ENCODE peak calls at places on chromosomes 1 and 21, in ten cellular contexts. One of them, this sample, is unnamed.

GRCh38 chr1:152186556-152187285 is 27.7 kb upstream of the RPTN start:
- DNase-seq in neural progenitor cell: no peak
- DNase-seq in ovary: no peak
- DNase-seq in GM20000: no peak
- DNase-seq in hepatocyte: no peak
- DNase-seq in mucosa of descending colon: no peak
- DNase-seq in neural crest cell: no peak
- DNase-seq in fibroblast of mammary gland: no peak
- DNase-seq in fibroblast of the aortic adventitia: peak
- DNase-seq in Peyer's patch: no peak
- DNase-seq in this sample: no peak

GRCh38 chr1:222242492-222242891 is 305.4 kb downstream of the HHIPL2 start:
- DNase-seq in ovary: no peak
- DNase-seq in mucosa of descending colon: no peak
- DNase-seq in neural crest cell: no peak
- DNase-seq in neural progenitor cell: no peak
- DNase-seq in fibroblast of the aortic adventitia: no peak
- DNase-seq in fibroblast of mammary gland: no peak
- DNase-seq in GM20000: no peak
- DNase-seq in hepatocyte: no peak
- DNase-seq in Peyer's patch: no peak
- DNase-seq in this sample: no peak

GRCh38 chr21:21807598-21807903 is 809.3 kb downstream of the NCAM2 start:
- DNase-seq in Peyer's patch: no peak
- DNase-seq in fibroblast of the aortic adventitia: no peak
- DNase-seq in fibroblast of mammary gland: peak
- DNase-seq in mucosa of descending colon: no peak
- DNase-seq in GM20000: no peak
- DNase-seq in hepatocyte: no peak
- DNase-seq in neural progenitor cell: no peak
- DNase-seq in neural crest cell: no peak
- DNase-seq in ovary: no peak
- DNase-seq in this sample: no peak

GRCh38 chr1:154624756-154625643 is 17.0 kb upstream of the ADAR start:
- DNase-seq in ovary: no peak
- DNase-seq in fibroblast of mammary gland: peak
- DNase-seq in neural crest cell: no peak
- DNase-seq in Peyer's patch: no peak
- DNase-seq in neural progenitor cell: no peak
- DNase-seq in hepatocyte: no peak
- DNase-seq in mucosa of descending colon: no peak
- DNase-seq in GM20000: no peak
- DNase-seq in fibroblast of the aortic adventitia: peak
- DNase-seq in this sample: no peak

GRCh38 chr1:81604982-81605381 is 195.8 kb upstream of the ADGRL2 start:
- DNase-seq in hepatocyte: no peak
- DNase-seq in fibroblast of mammary gland: no peak
- DNase-seq in neural crest cell: no peak
- DNase-seq in mucosa of descending colon: no peak
- DNase-seq in fibroblast of the aortic adventitia: no peak
- DNase-seq in Peyer's patch: no peak
- DNase-seq in ovary: no peak
- DNase-seq in neural progenitor cell: no peak
- DNase-seq in GM20000: no peak
- DNase-seq in this sample: no peak

GRCh38 chr1:13706058-13706457 is 6.1 kb downstream of the PRDM2 start:
- DNase-seq in GM20000: no peak
- DNase-seq in Peyer's patch: no peak
- DNase-seq in fibroblast of mammary gland: no peak
- DNase-seq in fibroblast of the aortic adventitia: no peak
- DNase-seq in neural crest cell: no peak
- DNase-seq in neural progenitor cell: no peak
- DNase-seq in mucosa of descending colon: no peak
- DNase-seq in hepatocyte: no peak
- DNase-seq in ovary: no peak
- DNase-seq in this sample: no peak

GRCh38 chr21:16046625-16047340 is 317.0 kb downstream of the USP25 start:
- DNase-seq in hepatocyte: no peak
- DNase-seq in Peyer's patch: no peak
- DNase-seq in ovary: no peak
- DNase-seq in GM20000: no peak
- DNase-seq in neural crest cell: no peak
- DNase-seq in fibroblast of mammary gland: peak
- DNase-seq in mucosa of descending colon: no peak
- DNase-seq in neural progenitor cell: no peak
- DNase-seq in fibroblast of the aortic adventitia: peak
- DNase-seq in this sample: no peak

GRCh38 chr1:194318790-194319280 is 1132.4 kb upstream of the B3GALT2 start:
- DNase-seq in ovary: no peak
- DNase-seq in neural crest cell: no peak
- DNase-seq in fibroblast of mammary gland: no peak
- DNase-seq in hepatocyte: no peak
- DNase-seq in fibroblast of the aortic adventitia: no peak
- DNase-seq in neural progenitor cell: no peak
- DNase-seq in Peyer's patch: no peak
- DNase-seq in mucosa of descending colon: no peak
- DNase-seq in GM20000: no peak
- DNase-seq in this sample: no peak

GRCh38 chr1:201004732-201005131 is 18.8 kb downstream of the KIF21B start:
- DNase-seq in fibroblast of the aortic adventitia: no peak
- DNase-seq in GM20000: no peak
- DNase-seq in neural progenitor cell: no peak
- DNase-seq in mucosa of descending colon: peak
- DNase-seq in Peyer's patch: no peak
- DNase-seq in ovary: no peak
- DNase-seq in hepatocyte: no peak
- DNase-seq in neural crest cell: no peak
- DNase-seq in fibroblast of mammary gland: no peak
- DNase-seq in this sample: no peak

GRCh38 chr1:230186003-230186863 is 119.2 kb downstream of the GALNT2 start:
- DNase-seq in neural crest cell: no peak
- DNase-seq in neural progenitor cell: no peak
- DNase-seq in fibroblast of the aortic adventitia: peak
- DNase-seq in mucosa of descending colon: peak
- DNase-seq in fibroblast of mammary gland: peak
- DNase-seq in ovary: no peak
- DNase-seq in hepatocyte: peak
- DNase-seq in GM20000: no peak
- DNase-seq in Peyer's patch: peak
- DNase-seq in this sample: no peak

GRCh38 chr1:160547371-160547901 is 24.4 kb upstream of the SLAMF6 start:
- DNase-seq in GM20000: no peak
- DNase-seq in fibroblast of the aortic adventitia: no peak
- DNase-seq in mucosa of descending colon: no peak
- DNase-seq in neural crest cell: no peak
- DNase-seq in fibroblast of mammary gland: no peak
- DNase-seq in Peyer's patch: no peak
- DNase-seq in neural progenitor cell: no peak
- DNase-seq in hepatocyte: no peak
- DNase-seq in ovary: no peak
- DNase-seq in this sample: no peak

GRCh38 chr1:81149649-81150335 is 650.9 kb upstream of the ADGRL2 start:
- DNase-seq in neural crest cell: no peak
- DNase-seq in neural progenitor cell: no peak
- DNase-seq in ovary: no peak
- DNase-seq in hepatocyte: no peak
- DNase-seq in fibroblast of the aortic adventitia: peak
- DNase-seq in fibroblast of mammary gland: no peak
- DNase-seq in GM20000: no peak
- DNase-seq in mucosa of descending colon: no peak
- DNase-seq in Peyer's patch: no peak
- DNase-seq in this sample: no peak

GRCh38 chr1:20483833-20484525 is 2.0 kb downstream of the CAMK2N1 start:
- DNase-seq in ovary: peak
- DNase-seq in neural crest cell: peak
- DNase-seq in GM20000: peak
- DNase-seq in fibroblast of mammary gland: no peak
- DNase-seq in fibroblast of the aortic adventitia: peak
- DNase-seq in hepatocyte: peak
- DNase-seq in neural progenitor cell: peak
- DNase-seq in Peyer's patch: no peak
- DNase-seq in mucosa of descending colon: no peak
- DNase-seq in this sample: peak

GRCh38 chr21:35204850-35205564 is 155.9 kb upstream of the RUNX1 start:
- DNase-seq in ovary: peak
- DNase-seq in hepatocyte: peak
- DNase-seq in Peyer's patch: peak
- DNase-seq in neural crest cell: no peak
- DNase-seq in mucosa of descending colon: peak
- DNase-seq in GM20000: peak
- DNase-seq in neural progenitor cell: no peak
- DNase-seq in fibroblast of mammary gland: peak
- DNase-seq in fibroblast of the aortic adventitia: peak
- DNase-seq in this sample: no peak

GRCh38 chr21:35208117-35208516 is 159.0 kb upstream of the RUNX1 start:
- DNase-seq in fibroblast of the aortic adventitia: no peak
- DNase-seq in GM20000: no peak
- DNase-seq in mucosa of descending colon: no peak
- DNase-seq in hepatocyte: no peak
- DNase-seq in neural crest cell: no peak
- DNase-seq in Peyer's patch: no peak
- DNase-seq in ovary: no peak
- DNase-seq in neural progenitor cell: no peak
- DNase-seq in fibroblast of mammary gland: no peak
- DNase-seq in this sample: no peak

GRCh38 chr21:35204125-35204524 is 155.0 kb upstream of the RUNX1 start:
- DNase-seq in fibroblast of the aortic adventitia: no peak
- DNase-seq in hepatocyte: no peak
- DNase-seq in Peyer's patch: no peak
- DNase-seq in GM20000: no peak
- DNase-seq in neural progenitor cell: no peak
- DNase-seq in fibroblast of mammary gland: peak
- DNase-seq in mucosa of descending colon: no peak
- DNase-seq in ovary: no peak
- DNase-seq in neural crest cell: no peak
- DNase-seq in this sample: no peak

GRCh38 chr21:35207322-35207721 is 158.2 kb upstream of the RUNX1 start:
- DNase-seq in neural crest cell: no peak
- DNase-seq in fibroblast of mammary gland: no peak
- DNase-seq in hepatocyte: no peak
- DNase-seq in fibroblast of the aortic adventitia: no peak
- DNase-seq in ovary: no peak
- DNase-seq in neural progenitor cell: no peak
- DNase-seq in mucosa of descending colon: no peak
- DNase-seq in GM20000: no peak
- DNase-seq in Peyer's patch: no peak
- DNase-seq in this sample: no peak

DNA sequence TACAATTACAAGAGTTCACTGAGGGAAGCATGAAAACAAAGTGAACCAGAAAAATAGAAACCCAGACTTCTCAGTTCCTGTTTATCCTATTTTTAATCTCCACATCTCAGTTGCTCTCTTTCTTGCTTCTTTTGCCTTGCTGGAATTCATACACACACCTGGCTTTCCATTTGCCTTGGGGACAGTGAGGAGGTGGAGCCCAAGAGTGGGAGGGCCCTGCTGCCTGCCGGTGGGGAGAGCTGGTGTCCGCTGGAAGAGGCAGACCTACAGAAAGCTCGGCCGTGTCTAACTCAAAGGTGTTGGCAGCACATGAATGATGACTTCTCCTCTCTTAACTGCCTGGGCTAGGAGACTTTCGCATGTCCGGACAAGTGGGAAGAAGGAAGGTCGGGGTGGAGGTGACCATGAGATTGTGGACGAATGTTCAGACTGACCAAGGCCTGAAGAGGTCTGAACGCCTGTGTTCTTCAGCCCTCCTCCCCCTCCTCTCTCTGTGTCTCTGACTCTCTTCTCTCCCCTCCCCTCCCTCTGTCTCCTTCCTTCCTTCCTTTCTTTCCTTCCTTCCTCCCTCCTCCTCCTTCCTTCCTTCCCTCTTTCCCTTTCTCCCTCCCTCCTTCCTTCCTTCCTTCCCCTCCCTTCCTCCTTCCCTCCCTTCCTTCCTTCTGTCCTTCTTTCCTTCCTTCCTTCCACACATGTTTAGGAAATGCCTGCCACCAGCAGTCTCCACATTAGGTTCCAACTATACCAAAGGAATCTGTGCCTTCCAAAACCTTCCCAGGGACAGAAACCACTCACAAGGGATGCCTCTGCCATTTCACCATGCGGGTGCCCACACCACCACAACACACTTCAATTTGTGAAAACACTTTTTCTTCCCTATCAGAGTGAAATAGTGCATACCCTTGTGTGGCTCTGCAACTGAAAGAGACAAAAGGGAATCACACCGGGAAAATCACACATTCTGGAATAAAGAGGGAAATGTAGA is 157.3 kb upstream of the RUNX1 start:
- DNase-seq in Peyer's patch: peak
- DNase-seq in ovary: peak
- DNase-seq in neural progenitor cell: no peak
- DNase-seq in hepatocyte: peak
- DNase-seq in neural crest cell: no peak
- DNase-seq in GM20000: peak
- DNase-seq in fibroblast of the aortic adventitia: no peak
- DNase-seq in fibroblast of mammary gland: no peak
- DNase-seq in mucosa of descending colon: no peak
- DNase-seq in this sample: no peak
- TF ChIP-seq CTCF in Peyer's patch: no peak
- TF ChIP-seq CTCF in ovary: no peak
- TF ChIP-seq CTCF in neural progenitor cell: no peak
- TF ChIP-seq CTCF in hepatocyte: no peak
- TF ChIP-seq CTCF in neural crest cell: no peak
- TF ChIP-seq CTCF in GM20000: no peak
- TF ChIP-seq CTCF in fibroblast of the aortic adventitia: no peak
- TF ChIP-seq CTCF in fibroblast of mammary gland: no peak
- TF ChIP-seq CTCF in mucosa of descending colon: no peak
- TF ChIP-seq CTCF in this sample: no peak

GRCh38 chr1:179194068-179194537 is 35.4 kb downstream of the ABL2 start:
- DNase-seq in hepatocyte: no peak
- DNase-seq in neural progenitor cell: no peak
- DNase-seq in GM20000: no peak
- DNase-seq in fibroblast of mammary gland: no peak
- DNase-seq in fibroblast of the aortic adventitia: no peak
- DNase-seq in Peyer's patch: no peak
- DNase-seq in ovary: no peak
- DNase-seq in mucosa of descending colon: no peak
- DNase-seq in neural crest cell: no peak
- DNase-seq in this sample: no peak
- TF ChIP-seq CTCF in hepatocyte: no peak
- TF ChIP-seq CTCF in neural progenitor cell: no peak
- TF ChIP-seq CTCF in GM20000: no peak
- TF ChIP-seq CTCF in fibroblast of mammary gland: no peak
- TF ChIP-seq CTCF in fibroblast of the aortic adventitia: no peak
- TF ChIP-seq CTCF in Peyer's patch: no peak
- TF ChIP-seq CTCF in ovary: no peak
- TF ChIP-seq CTCF in mucosa of descending colon: no peak
- TF ChIP-seq CTCF in neural crest cell: no peak
- TF ChIP-seq CTCF in this sample: no peak

GRCh38 chr1:110462964-110463363 is 12.0 kb downstream of the PROK1 start:
- DNase-seq in GM20000: no peak
- DNase-seq in neural crest cell: no peak
- DNase-seq in Peyer's patch: no peak
- DNase-seq in mucosa of descending colon: no peak
- DNase-seq in hepatocyte: no peak
- DNase-seq in fibroblast of the aortic adventitia: peak
- DNase-seq in neural progenitor cell: no peak
- DNase-seq in ovary: no peak
- DNase-seq in fibroblast of mammary gland: peak
- DNase-seq in this sample: no peak
- TF ChIP-seq CTCF in GM20000: no peak
- TF ChIP-seq CTCF in neural crest cell: no peak
- TF ChIP-seq CTCF in Peyer's patch: no peak
- TF ChIP-seq CTCF in mucosa of descending colon: no peak
- TF ChIP-seq CTCF in hepatocyte: peak
- TF ChIP-seq CTCF in fibroblast of the aortic adventitia: peak
- TF ChIP-seq CTCF in neural progenitor cell: peak
- TF ChIP-seq CTCF in ovary: no peak
- TF ChIP-seq CTCF in fibroblast of mammary gland: no peak
- TF ChIP-seq CTCF in this sample: peak

GRCh38 chr21:14383596-14384210 is 757 bp upstream of the HSPA13 start:
- DNase-seq in neural progenitor cell: no peak
- DNase-seq in Peyer's patch: no peak
- DNase-seq in mucosa of descending colon: no peak
- DNase-seq in GM20000: peak
- DNase-seq in fibroblast of mammary gland: peak
- DNase-seq in fibroblast of the aortic adventitia: no peak
- DNase-seq in hepatocyte: peak
- DNase-seq in neural crest cell: no peak
- DNase-seq in ovary: no peak
- DNase-seq in this sample: no peak
- TF ChIP-seq CTCF in neural progenitor cell: no peak
- TF ChIP-seq CTCF in Peyer's patch: no peak
- TF ChIP-seq CTCF in mucosa of descending colon: no peak
- TF ChIP-seq CTCF in GM20000: no peak
- TF ChIP-seq CTCF in fibroblast of mammary gland: no peak
- TF ChIP-seq CTCF in fibroblast of the aortic adventitia: no peak
- TF ChIP-seq CTCF in hepatocyte: no peak
- TF ChIP-seq CTCF in neural crest cell: no peak
- TF ChIP-seq CTCF in ovary: no peak
- TF ChIP-seq CTCF in this sample: peak